ENCODE peak calls at places on chromosomes 12 and 14, in four cellular contexts. D is epithelial cell of esophagus, J is mesothelial cell of epicardium, R is caudate nucleus. Y is an unnamed sample.
A peak's percentile ranks its signal among the peaks of the same experiment; 100 is the strongest.

GRCh38 chr14:33964599-33965317 is 13.9 kb upstream of the EGLN3 start:
- DNase-seq in D (no peak), J (no peak), R (no peak), Y (no peak)

GRCh38 chr12:114504311-114504710 is 98.4 kb upstream of the TBX5 start:
- DNase-seq in R (no peak), D (no peak), J (no peak), Y (no peak)

GRCh38 chr12:24198070-24198469 is 248.6 kb upstream of the SOX5 start:
- DNase-seq in D (no peak), J (no peak), R (no peak), Y (no peak)

GRCh38 chr12:25958254-25959068 is at the start of gene RASSF8:
- DNase-seq in J (peak; percentile 55), R (peak; percentile 57), D (peak; percentile 73), Y (peak; percentile 37)

GRCh38 chr14:64726585-64726890 is 22.3 kb downstream of the PLEKHG3 start:
- DNase-seq in R (no peak), D (peak; percentile 96), J (no peak), Y (no peak)

GRCh38 chr12:132710062-132710421 is 600 bp upstream of the PGAM5 start:
- DNase-seq in D (no peak), J (no peak), R (no peak), Y (no peak)

GRCh38 chr12:109763201-109763841 is 49.7 kb downstream of the FAM222A start:
- DNase-seq in R (no peak), J (no peak), D (peak; percentile 90), Y (no peak)

GRCh38 chr12:116222358-116222757 is 55.1 kb downstream of the MED13L start:
- DNase-seq in D (peak; percentile 93), R (no peak), J (no peak), Y (no peak)

GRCh38 chr12:15044461-15044860 is 71.6 kb downstream of the PDE6H start:
- DNase-seq in D (no peak), J (no peak), R (no peak), Y (no peak)

GRCh38 chr12:119528241-119528640 is 65.3 kb upstream of the TMEM233 start:
- DNase-seq in R (no peak), J (no peak), D (peak; percentile 26), Y (no peak)

GRCh38 chr12:8065991-8066594 is at the start of gene C3AR1:
- DNase-seq in D (peak; percentile 58), J (no peak), R (no peak), Y (no peak)

GRCh38 chr12:109084425-109084824 is 8.8 kb downstream of the ALKBH2 start:
- DNase-seq in D (no peak), R (no peak), J (no peak), Y (no peak)

GRCh38 chr12:47797432-47797831 is 22.3 kb downstream of the HDAC7 start:
- DNase-seq in D (no peak), R (no peak), J (no peak), Y (no peak)

GRCh38 chr12:101230547-101230946 is 20.5 kb upstream of the SLC5A8 start:
- DNase-seq in D (peak; percentile 90), J (no peak), R (no peak), Y (no peak)

GRCh38 chr12:32486158-32486557 is 86.8 kb downstream of the FGD4 start:
- DNase-seq in R (no peak), D (peak; percentile 29), J (no peak), Y (no peak)

GRCh38 chr12:127680516-127680915 is 586.5 kb upstream of the TMEM132C start:
- DNase-seq in J (no peak), D (no peak), R (no peak), Y (no peak)

GRCh38 chr12:66232258-66232657 is 43.2 kb downstream of the IRAK3 start:
- DNase-seq in R (no peak), D (no peak), J (no peak), Y (no peak)

GRCh38 chr14:82720931-82721330 is 1187.3 kb upstream of the SEL1L start:
- DNase-seq in D (no peak), J (no peak), R (no peak), Y (no peak)

GRCh38 chr14:99075061-99075460 is 196.9 kb downstream of the BCL11B start:
- DNase-seq in J (no peak), D (no peak), R (no peak), Y (no peak)

GRCh38 chr12:108403952-108404351 is 64.8 kb upstream of the CMKLR1 start:
- DNase-seq in R (no peak), J (no peak), D (no peak), Y (no peak)

GRCh38 chr12:37565112-37565511 is 751.5 kb upstream of the ALG10B start:
- DNase-seq in D (peak; percentile 1), R (no peak), J (no peak), Y (no peak)

GRCh38 chr12:81181701-81182100 is 103.8 kb downstream of the ACSS3 start:
- DNase-seq in J (no peak), R (no peak), D (no peak), Y (no peak)

GRCh38 chr14:89911018-89911919 is 43.3 kb downstream of the EFCAB11 start:
- DNase-seq in D (no peak), R (no peak), J (no peak), Y (no peak)

GRCh38 chr14:102736956-102737355 is 40.3 kb upstream of the TRAF3 start:
- DNase-seq in R (no peak), D (no peak), J (no peak), Y (no peak)

GRCh38 chr14:103041464-103041863 is 15.9 kb downstream of the CDC42BPB start:
- DNase-seq in R (no peak), D (no peak), J (no peak), Y (no peak)

GRCh38 chr12:115251727-115252126 is 567.8 kb upstream of the TBX3 start:
- DNase-seq in R (no peak), D (no peak), J (no peak), Y (no peak)

GRCh38 chr12:53775478-53776145 is 23.8 kb upstream of the CISTR start:
- DNase-seq in D (no peak), R (no peak), J (no peak), Y (no peak)

GRCh38 chr14:30221546-30221945 is 293.9 kb upstream of the PRKD1 start:
- DNase-seq in D (no peak), R (no peak), J (no peak), Y (no peak)

Y was measured in NCI-H1048.